ENCODE peak calls at places on chromosomes 2 and 18, in ten cellular contexts. C is sigmoid colon, D is A549, J is uterus, R is vagina, L is IMR-90, Y is transverse colon, K is HCT116, V is NB4, T is tibial nerve. Q is an unnamed sample.

GRCh38 chr2:60707750-60708371 is 48.2 kb upstream of the PAPOLG start:
- DNase-seq in C (no peak), D (peak; percentile 36), J (no peak), R (no peak), L (peak; percentile 28), Y (no peak), K (peak; percentile 10), V (peak; percentile 59), T (no peak), Q (peak; percentile 22)

GRCh38 chr2:179106342-179107178 is 56.6 kb upstream of the CCDC141 start:
- DNase-seq in C (peak; percentile 70), D (peak; percentile 5), J (no peak), R (no peak), L (peak; percentile 94), Y (no peak), K (peak; percentile 83), V (peak; percentile 42), T (peak; percentile 61), Q (peak; percentile 7)

GRCh38 chr2:186399082-186399644 is 86.9 kb upstream of the ZC3H15 start:
- DNase-seq in C (no peak), D (no peak), J (no peak), R (no peak), L (no peak), Y (no peak), K (no peak), V (no peak), T (no peak), Q (no peak)

GRCh38 chr2:53448591-53448990 is 319.0 kb upstream of the CHAC2 start:
- DNase-seq in C (no peak), D (no peak), J (no peak), R (no peak), L (no peak), Y (no peak), K (no peak), V (no peak), T (no peak), Q (no peak)

GRCh38 chr2:98123286-98123685 is 36.3 kb downstream of the VWA3B start:
- DNase-seq in C (no peak), D (no peak), J (no peak), R (no peak), L (no peak), Y (no peak), K (no peak), V (peak; percentile 80), T (no peak), Q (no peak)

GRCh38 chr2:168470188-168470879 is 14.3 kb downstream of the CERS6 start:
- DNase-seq in C (no peak), D (no peak), J (no peak), R (no peak), L (no peak), Y (no peak), K (no peak), V (peak; percentile 79), T (no peak), Q (no peak)

GRCh38 chr18:57466745-57467144 is 31.6 kb downstream of the ONECUT2 start:
- DNase-seq in C (no peak), D (no peak), J (no peak), R (no peak), L (no peak), Y (no peak), K (no peak), V (peak; percentile 7), T (no peak), Q (no peak)

GRCh38 chr2:149741646-149742045 is 154.1 kb upstream of the MMADHC start:
- DNase-seq in C (no peak), D (no peak), J (no peak), R (no peak), L (peak; percentile 87), Y (no peak), K (no peak), V (no peak), T (no peak), Q (no peak)

GRCh38 chr2:233163486-233164103 is 87.9 kb upstream of the ATG16L1 start:
- DNase-seq in C (no peak), D (no peak), J (no peak), R (no peak), L (no peak), Y (no peak), K (no peak), V (peak; percentile 69), T (no peak), Q (no peak)

GRCh38 chr2:233161730-233162129 is 89.7 kb upstream of the ATG16L1 start:
- DNase-seq in C (no peak), D (no peak), J (no peak), R (no peak), L (no peak), Y (no peak), K (no peak), V (no peak), T (no peak), Q (no peak)

GRCh38 chr2:233164117-233164516 is 87.4 kb upstream of the ATG16L1 start:
- DNase-seq in C (no peak), D (no peak), J (no peak), R (no peak), L (no peak), Y (no peak), K (no peak), V (peak; percentile 77), T (no peak), Q (no peak)

GRCh38 chr2:233164967-233165366 is 86.5 kb upstream of the ATG16L1 start:
- DNase-seq in C (no peak), D (no peak), J (no peak), R (no peak), L (no peak), Y (no peak), K (no peak), V (peak; percentile 63), T (no peak), Q (no peak)

GRCh38 chr2:233162770-233163169 is 88.7 kb upstream of the ATG16L1 start:
- DNase-seq in C (no peak), D (no peak), J (no peak), R (no peak), L (no peak), Y (no peak), K (no peak), V (peak; percentile 26), T (no peak), Q (no peak)
- TF ChIP-seq POLR2A in C (no peak), D (no peak), J (no peak), R (no peak), L (no peak), Y (no peak), K (no peak), V (no peak), T (no peak), Q (no peak)

GRCh38 chr18:58535340-58536186 is 93.3 kb downstream of the ALPK2 start:
- DNase-seq in C (no peak), D (no peak), J (no peak), R (no peak), L (peak; percentile 22), Y (no peak), K (no peak), V (peak; percentile 78), T (peak; percentile 10), Q (no peak)

GRCh38 chr18:58534535-58535301 is 94.2 kb downstream of the ALPK2 start:
- DNase-seq in C (no peak), D (no peak), J (no peak), R (no peak), L (no peak), Y (no peak), K (no peak), V (no peak), T (no peak), Q (no peak)

GRCh38 chr18:58537272-58538038 is 91.4 kb downstream of the ALPK2 start:
- DNase-seq in C (no peak), D (no peak), J (no peak), R (no peak), L (no peak), Y (no peak), K (no peak), V (no peak), T (no peak), Q (no peak)

GRCh38 chr18:58536187-58536516 is 92.7 kb downstream of the ALPK2 start:
- DNase-seq in C (no peak), D (no peak), J (no peak), R (no peak), L (no peak), Y (no peak), K (no peak), V (no peak), T (no peak), Q (no peak)

DNA sequence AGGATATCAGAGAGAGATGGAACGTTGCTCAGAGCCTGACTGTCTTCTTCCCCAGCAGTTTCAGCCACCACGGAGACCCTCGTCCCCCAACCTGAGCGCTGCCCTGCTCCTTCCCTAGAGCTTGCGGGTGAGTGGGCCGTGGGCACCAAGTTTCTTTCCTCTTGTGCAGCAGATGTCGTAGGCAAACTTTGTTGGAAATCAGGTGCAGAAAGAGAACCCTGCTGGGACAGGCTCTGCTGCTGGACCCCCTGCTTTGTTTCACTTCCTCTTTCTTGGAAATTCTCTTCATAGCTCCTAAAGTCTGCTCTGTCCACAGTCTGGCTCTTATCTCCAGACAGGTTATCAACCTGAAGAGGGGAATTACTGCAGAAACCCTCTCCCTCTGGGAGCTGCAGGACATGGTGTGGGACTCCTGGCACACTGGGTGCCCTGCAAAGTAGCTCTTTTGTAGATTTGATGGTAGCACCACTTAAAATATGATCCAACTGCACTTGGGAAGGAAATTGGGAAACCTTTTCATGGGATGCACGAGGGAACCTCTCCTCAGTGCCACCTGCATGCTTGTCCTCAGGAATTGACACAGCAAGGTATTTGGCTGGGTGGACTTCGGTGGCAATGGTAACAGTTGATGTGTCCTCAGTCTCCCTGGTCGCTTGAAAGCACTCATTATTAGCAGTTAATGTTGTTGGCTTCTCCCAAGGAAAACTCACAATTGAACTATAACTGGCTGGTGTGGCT is 92.2 kb downstream of the ALPK2 start:
- DNase-seq in C (no peak), D (no peak), J (no peak), R (no peak), L (no peak), Y (peak; percentile 31), K (no peak), V (peak; percentile 79), T (no peak), Q (no peak)
- TF ChIP-seq POLR2A in C (no peak), D (no peak), J (no peak), R (no peak), L (no peak), Y (no peak), K (no peak), V (no peak), T (no peak), Q (no peak)

GRCh38 chr2:241882090-241882625 is 12.6 kb downstream of the RTP5 start:
- DNase-seq in C (peak; percentile 91), D (no peak), J (peak; percentile 72), R (peak; percentile 94), L (no peak), Y (peak; percentile 68), K (no peak), V (peak; percentile 74), T (peak; percentile 50), Q (peak; percentile 35)
- TF ChIP-seq POLR2A in C (no peak), D (no peak), J (peak; percentile 12), R (no peak), L (no peak), Y (no peak), K (no peak), V (no peak), T (no peak), Q (no peak)

DNA sequence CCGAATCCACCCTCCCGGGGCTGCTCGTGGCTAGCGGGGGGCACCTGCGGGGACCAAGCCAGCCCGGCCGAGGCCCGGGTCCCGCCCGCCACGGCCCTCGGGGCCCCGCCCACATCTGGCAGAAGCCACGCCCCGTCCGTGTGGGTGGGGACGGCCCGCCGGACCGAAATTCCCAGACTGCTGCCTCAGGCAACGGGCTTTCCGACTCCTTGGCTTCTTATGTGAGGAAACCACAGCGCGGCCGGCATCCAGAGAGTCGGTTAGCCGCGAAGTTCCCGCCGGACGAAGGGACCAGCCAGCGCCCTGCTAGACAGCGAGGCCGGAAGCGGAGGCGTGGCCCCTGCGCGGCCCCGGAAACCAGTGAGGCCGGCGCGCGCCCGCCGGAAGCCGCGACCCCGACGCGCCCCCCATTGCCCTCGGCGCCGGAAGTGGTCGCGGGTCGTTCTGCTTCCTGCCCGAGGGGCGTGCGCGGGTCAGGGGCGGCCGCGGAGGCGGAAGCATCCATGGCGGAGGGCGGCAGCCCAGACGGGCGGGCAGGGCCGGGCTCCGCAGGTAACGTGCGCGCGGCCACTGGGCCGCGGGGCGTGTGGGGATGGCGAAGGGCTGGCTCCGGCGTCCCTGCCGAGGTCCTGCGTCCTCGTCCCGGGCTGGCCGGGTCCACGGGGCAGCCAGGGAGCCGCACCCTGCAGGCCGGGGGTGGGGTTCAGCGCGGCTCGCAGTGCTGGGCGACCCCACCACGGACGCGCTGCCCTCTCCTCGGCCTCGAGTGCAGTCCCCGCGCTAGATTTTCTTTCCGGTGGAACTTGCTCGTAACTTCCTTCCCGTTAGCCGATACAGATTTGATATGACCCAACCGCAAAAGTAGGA is at the start of gene ASB1:
- DNase-seq in C (peak; percentile 87), D (peak; percentile 62), J (peak; percentile 74), R (no peak), L (peak; percentile 85), Y (peak; percentile 75), K (peak; percentile 48), V (peak; percentile 94), T (peak; percentile 55), Q (peak; percentile 64)
- TF ChIP-seq POLR2A in C (no peak), D (peak; percentile 46), J (peak; percentile 58), R (no peak), L (peak; percentile 88), Y (peak; percentile 59), K (peak; percentile 17), V (peak; percentile 69), T (no peak), Q (peak; percentile 54)